ENCODE peak calls at places on chromosomes 1 and 21, in five cellular contexts. S is tibial artery, C is bronchial epithelial cell, R is astrocyte, D is prostate gland. V is an unnamed sample. For H3K27me3, the result is how much of the 10 kb centered on the place peaks cover.

GRCh38 chr21:41358193-41359166 is 3.3 kb upstream of the MX2 start:
- DNase-seq in S (no peak), C (no peak), R (no peak), D (no peak), V (no peak)

GRCh38 chr1:183370399-183371058 is 47.7 kb downstream of the NMNAT2 start:
- DNase-seq in S (no peak), C (peak), R (no peak), D (peak), V (no peak)

GRCh38 chr1:181086926-181087325 is 1.6 kb upstream of the IER5 start:
- DNase-seq in S (no peak), C (peak), R (peak), D (no peak), V (peak)

GRCh38 chr1:230067871-230068814 is 1.1 kb downstream of the GALNT2 start:
- DNase-seq in S (peak), C (no peak), R (no peak), D (peak), V (no peak)

GRCh38 chr1:174040387-174040786 is 18.2 kb upstream of the RC3H1 start:
- DNase-seq in S (no peak), C (peak), R (peak), D (peak), V (no peak)

GRCh38 chr1:101004061-101004460 is 21.5 kb downstream of the DPH5 start:
- DNase-seq in S (no peak), C (peak), R (no peak), D (peak), V (no peak)

GRCh38 chr1:200226268-200226968 is 183.4 kb downstream of the ZNF281 start:
- DNase-seq in S (no peak), C (no peak), R (peak), D (no peak), V (no peak)

GRCh38 chr21:17051054-17051453 is 461.8 kb upstream of the CXADR start:
- DNase-seq in S (no peak), C (no peak), R (peak), D (no peak), V (no peak)

GRCh38 chr1:84298336-84298687 is 3.2 kb upstream of the SAMD13 start:
- DNase-seq in S (peak), C (no peak), R (no peak), D (peak), V (no peak)

GRCh38 chr1:29682918-29683314 is 446.6 kb downstream of the PTPRU start:
- DNase-seq in S (no peak), C (no peak), R (peak), D (peak), V (no peak)

GRCh38 chr1:189431437-189431836 is 1046.2 kb downstream of the BRINP3 start:
- DNase-seq in S (no peak), C (peak), R (peak), D (no peak), V (no peak)

GRCh38 chr1:204331275-204331674 is 28.5 kb downstream of the PLEKHA6 start:
- DNase-seq in S (no peak), C (no peak), R (no peak), D (peak), V (no peak)
- H3K4me3 ChIP-seq in S (no peak), C (no peak), R (no peak), D (no peak), V (no peak)

GRCh38 chr1:12275370-12275769 is 45.5 kb downstream of the VPS13D start:
- DNase-seq in S (peak), C (no peak), R (no peak), D (no peak), V (no peak)
- TF ChIP-seq CTCF in S (peak), C (peak), R (peak), D (peak), V (peak)

GRCh38 chr1:1164701-1165451 is 8.8 kb upstream of the TTLL10 start:
- DNase-seq in S (no peak), C (peak), R (no peak), D (peak), V (no peak)

GRCh38 chr1:1165485-1165884 is 8.2 kb upstream of the TTLL10 start:
- DNase-seq in S (no peak), C (no peak), R (no peak), D (no peak), V (no peak)

GRCh38 chr1:1162597-1163537 is 10.8 kb upstream of the TTLL10 start:
- DNase-seq in S (no peak), C (peak), R (no peak), D (peak), V (no peak)

GRCh38 chr1:1163538-1164070 is 10.1 kb upstream of the TTLL10 start:
- DNase-seq in S (no peak), C (no peak), R (no peak), D (no peak), V (no peak)

DNA sequence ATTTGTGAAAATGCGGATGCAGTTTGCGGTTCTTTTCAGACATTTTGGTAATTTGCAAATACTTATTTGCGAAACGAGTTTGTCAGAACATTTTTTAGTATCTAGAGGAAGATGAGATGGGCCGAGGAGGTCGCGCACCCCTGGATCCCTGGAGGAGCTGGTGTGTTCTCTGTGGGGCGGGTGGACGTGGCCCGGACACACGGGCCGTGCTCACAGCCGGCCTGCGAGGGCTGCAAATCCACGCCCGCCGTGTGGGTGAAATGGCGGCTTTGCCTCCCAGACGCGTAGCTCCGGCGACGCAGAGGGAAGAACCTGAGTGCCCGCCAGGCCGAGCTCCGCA is 9.3 kb upstream of the TTLL10 start:
- DNase-seq in S (no peak), C (no peak), R (no peak), D (no peak), V (no peak)
- H3K27me3 ChIP-seq in S (half or more), C (under half), R (under half), D (under half), V (under half)

GRCh38 chr21:44996096-44996495 is 56.3 kb downstream of the SLX9 start:
- DNase-seq in S (no peak), C (no peak), R (no peak), D (no peak), V (no peak)
- H3K4me3 ChIP-seq in S (no peak), C (no peak), R (no peak), D (no peak), V (no peak)

GRCh38 chr21:44761011-44761729 is 40.5 kb downstream of the UBE2G2 start:
- DNase-seq in S (peak), C (peak), R (no peak), D (no peak), V (no peak)
- TF ChIP-seq CTCF in S (no peak), C (peak), R (no peak), D (no peak), V (peak)

GRCh38 chr1:55623339-55623738 is 408.2 kb upstream of the USP24 start:
- DNase-seq in S (no peak), C (no peak), R (no peak), D (no peak), V (no peak)
- H3K27me3 ChIP-seq in S (under half), C (under half), R (under half), D (under half), V (under half)

DNA sequence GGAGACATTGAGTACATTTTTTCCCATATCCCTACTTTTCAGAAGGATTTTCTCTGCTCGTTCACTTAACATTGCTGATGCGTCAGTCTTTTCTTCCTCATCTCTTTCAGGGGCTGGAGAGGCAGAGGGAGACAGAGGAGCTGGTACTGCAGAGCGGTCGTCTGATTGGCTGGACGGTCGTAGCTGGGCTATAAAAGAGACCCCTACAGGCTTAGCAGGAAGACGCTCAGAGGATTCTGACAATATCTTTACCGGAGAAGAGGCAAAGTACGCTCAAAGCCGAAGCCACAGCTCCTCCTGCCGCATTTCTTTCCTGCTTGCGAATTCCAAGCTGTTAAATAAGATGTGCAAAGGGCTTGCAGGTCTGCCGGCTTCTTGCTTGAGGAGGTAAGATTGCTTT is at the start of gene RGS4:
- DNase-seq in S (peak), C (peak), R (peak), D (peak), V (peak)
- H3K4me3 ChIP-seq in S (peak), C (no peak), R (peak), D (peak), V (peak)

GRCh38 chr1:24963099-24963872 is 33.2 kb upstream of the RUNX3 start:
- DNase-seq in S (no peak), C (no peak), R (no peak), D (no peak), V (no peak)
- TF ChIP-seq CTCF in S (no peak), C (no peak), R (no peak), D (no peak), V (no peak)

V was measured in BJ.